ENCODE peak calls at places on chromosomes 16 and 17, in seven cellular contexts. B, O, F, L, K, E and Z are unnamed samples.

GRCh38 chr17:75979705-75980187 is 706 bp downstream of the TEN1 start:
- DNase-seq in B (no peak), O (no peak), F (no peak), L (no peak), K (no peak), E (no peak), Z (no peak)

GRCh38 chr17:62017496-62017895 is 47.6 kb downstream of the MED13 start:
- DNase-seq in B (no peak), O (no peak), F (no peak), L (peak; percentile 39), K (no peak), E (no peak), Z (no peak)

GRCh38 chr16:69773255-69773947 is 11.3 kb downstream of the WWP2 start:
- DNase-seq in B (no peak), O (no peak), F (no peak), L (no peak), K (no peak), E (no peak), Z (no peak)

GRCh38 chr17:79137015-79137770 is 62.6 kb downstream of the ENGASE start:
- DNase-seq in B (no peak), O (no peak), F (no peak), L (no peak), K (peak; percentile 65), E (no peak), Z (no peak)

GRCh38 chr16:67883872-67884261 is 818 bp upstream of the NRN1L start:
- DNase-seq in B (peak; percentile 2), O (peak; percentile 70), F (peak; percentile 48), L (peak; percentile 48), K (peak; percentile 10), E (peak; percentile 81), Z (no peak)

GRCh38 chr17:1150863-1151685 is 28.7 kb downstream of the ABR start:
- DNase-seq in B (no peak), O (no peak), F (no peak), L (no peak), K (no peak), E (no peak), Z (no peak)

GRCh38 chr16:80620656-80621605 is 80.1 kb downstream of the DYNLRB2 start:
- DNase-seq in B (no peak), O (no peak), F (no peak), L (no peak), K (no peak), E (no peak), Z (no peak)

GRCh38 chr17:19397556-19398041 is 10.6 kb upstream of the MFAP4 start:
- DNase-seq in B (no peak), O (no peak), F (no peak), L (no peak), K (no peak), E (no peak), Z (no peak)

GRCh38 chr17:61205931-61206330 is 193.7 kb upstream of the TBX2 start:
- DNase-seq in B (no peak), O (no peak), F (no peak), L (no peak), K (no peak), E (no peak), Z (no peak)

GRCh38 chr17:76544123-76544915 is 4.5 kb downstream of the PRCD start:
- DNase-seq in B (no peak), O (peak; percentile 59), F (no peak), L (no peak), K (no peak), E (no peak), Z (no peak)

GRCh38 chr16:85465328-85466307 is 147.5 kb upstream of the GSE1 start:
- DNase-seq in B (peak; percentile 73), O (peak; percentile 94), F (no peak), L (no peak), K (no peak), E (no peak), Z (no peak)

GRCh38 chr16:87507351-87508069 is 14.7 kb upstream of the ZCCHC14 start:
- DNase-seq in B (no peak), O (no peak), F (no peak), L (peak; percentile 26), K (no peak), E (no peak), Z (no peak)

GRCh38 chr17:77566151-77566550 is 392.4 kb upstream of the TNRC6C start:
- DNase-seq in B (no peak), O (no peak), F (no peak), L (no peak), K (no peak), E (no peak), Z (no peak)

GRCh38 chr17:32502013-32502412 is 15.2 kb downstream of the CDK5R1 start:
- DNase-seq in B (no peak), O (no peak), F (no peak), L (no peak), K (no peak), E (no peak), Z (no peak)

GRCh38 chr16:48911700-48912099 is 301.7 kb upstream of the N4BP1 start:
- DNase-seq in B (no peak), O (peak; percentile 41), F (no peak), L (no peak), K (no peak), E (no peak), Z (no peak)

GRCh38 chr17:72404872-72405271 is 284.1 kb downstream of the SOX9 start:
- DNase-seq in B (no peak), O (no peak), F (no peak), L (no peak), K (no peak), E (no peak), Z (no peak)

GRCh38 chr17:43027091-43028032 is 2.3 kb downstream of the RND2 start:
- DNase-seq in B (no peak), O (no peak), F (no peak), L (no peak), K (no peak), E (no peak), Z (no peak)

GRCh38 chr17:15955793-15956541 is 11.0 kb downstream of the ADORA2B start:
- DNase-seq in B (no peak), O (no peak), F (no peak), L (no peak), K (no peak), E (no peak), Z (no peak)

GRCh38 chr17:68228817-68229570 is 18.8 kb upstream of the AMZ2 start:
- DNase-seq in B (no peak), O (no peak), F (no peak), L (no peak), K (no peak), E (no peak), Z (no peak)